ENCODE peak calls at places on chromosome 1, in six cellular contexts. A, G, L, S, R and U are unnamed samples. For H3K4me1, the result is how much of the 10 kb centered on the place peaks cover.

GRCh38 chr1:175287377-175287776 is 94.8 kb upstream of the KIAA0040 start:
- DNase-seq in G (no peak), S (no peak), R (no peak), A (no peak), L (no peak), U (no peak)

GRCh38 chr1:100894622-100895539 is at the start of gene EXTL2:
- DNase-seq in R (peak), S (peak), A (peak), G (peak), L (peak), U (peak)

GRCh38 chr1:94554611-94555010 is 13.1 kb upstream of the F3 start:
- DNase-seq in G (no peak), A (no peak), S (no peak), L (no peak), R (no peak), U (no peak)

GRCh38 chr1:229323885-229324553 is 18.8 kb downstream of the CCSAP start:
- DNase-seq in G (no peak), S (no peak), L (no peak), A (no peak), R (no peak), U (no peak)

GRCh38 chr1:12650001-12650421 is 6.1 kb downstream of the AADACL4 start:
- DNase-seq in A (peak), R (no peak), G (no peak), L (peak), S (no peak), U (no peak)

GRCh38 chr1:117030271-117030877 is 28.8 kb downstream of the CD101 start:
- DNase-seq in R (no peak), G (no peak), S (no peak), A (no peak), L (no peak), U (no peak)

GRCh38 chr1:226419284-226419683 is 11.4 kb upstream of the PARP1 start:
- DNase-seq in A (no peak), S (no peak), R (no peak), L (no peak), G (no peak), U (no peak)

GRCh38 chr1:172906778-172907592 is 143.8 kb downstream of the TNFSF18 start:
- DNase-seq in G (no peak), R (no peak), S (no peak), L (peak), A (peak), U (no peak)

GRCh38 chr1:177600371-177600770 is 369.5 kb downstream of the SEC16B start:
- DNase-seq in A (no peak), R (no peak), S (no peak), L (no peak), G (no peak), U (no peak)

GRCh38 chr1:91406773-91407389 is 2.2 kb upstream of the HFM1 start:
- DNase-seq in L (no peak), A (peak), G (no peak), R (no peak), S (no peak), U (no peak)

GRCh38 chr1:22291057-22291456 is 148.2 kb upstream of the WNT4 start:
- DNase-seq in L (no peak), R (no peak), S (no peak), G (no peak), A (no peak), U (no peak)

GRCh38 chr1:151986501-151987190 is 7.0 kb downstream of the S100A10 start:
- DNase-seq in R (no peak), G (no peak), A (no peak), S (no peak), L (no peak), U (no peak)

GRCh38 chr1:151822404-151822803 is 9.2 kb downstream of the RORC start:
- DNase-seq in G (no peak), A (no peak), S (no peak), R (no peak), L (no peak), U (no peak)

GRCh38 chr1:81032973-81033425 is 767.7 kb upstream of the ADGRL2 start:
- DNase-seq in S (no peak), G (no peak), L (no peak), A (no peak), R (no peak), U (no peak)

GRCh38 chr1:6867688-6868370 is 82.6 kb downstream of the CAMTA1 start:
- DNase-seq in A (no peak), S (peak), R (no peak), G (no peak), L (no peak), U (no peak)

GRCh38 chr1:173608503-173609216 is 5.8 kb upstream of the SLC9C2 start:
- DNase-seq in S (no peak), G (no peak), R (no peak), L (no peak), A (no peak), U (no peak)

GRCh38 chr1:201020040-201020591 is 3.4 kb downstream of the KIF21B start:
- DNase-seq in R (no peak), L (no peak), A (no peak), G (no peak), S (no peak), U (no peak)

GRCh38 chr1:243623831-243624230 is 226.2 kb downstream of the AKT3 start:
- DNase-seq in G (no peak), L (peak), S (no peak), R (no peak), A (peak), U (no peak)

GRCh38 chr1:185835191-185835590 is 101.0 kb downstream of the HMCN1 start:
- DNase-seq in S (no peak), L (no peak), G (no peak), R (no peak), A (no peak), U (no peak)

GRCh38 chr1:54850082-54850730 is 36.8 kb downstream of the DHCR24 start:
- DNase-seq in R (no peak), A (peak), G (no peak), S (no peak), L (peak), U (no peak)

GRCh38 chr1:7783826-7784491 is at the start of gene PER3:
- DNase-seq in S (peak), G (peak), L (peak), R (peak), A (peak), U (peak)

GRCh38 chr1:29183287-29183686 is 1.6 kb upstream of the SRSF4 start:
- DNase-seq in G (no peak), A (no peak), L (no peak), R (no peak), S (no peak), U (no peak)

GRCh38 chr1:196317535-196318522 is 290.4 kb downstream of the KCNT2 start:
- DNase-seq in L (peak), G (no peak), A (peak), S (peak), R (no peak), U (no peak)

GRCh38 chr1:235266325-235266724 is 61.7 kb downstream of the ARID4B start:
- DNase-seq in R (no peak), L (no peak), S (no peak), A (no peak), G (no peak), U (no peak)

GRCh38 chr1:113887776-113888175 is 395 bp upstream of the BCL2L15 start:
- DNase-seq in S (no peak), R (no peak), L (no peak), G (no peak), A (no peak), U (no peak)

GRCh38 chr1:8424539-8425116 is 106.7 kb downstream of the SLC45A1 start:
- DNase-seq in S (peak), L (no peak), G (peak), A (no peak), R (peak), U (no peak)

GRCh38 chr1:158104891-158105290 is 75.8 kb upstream of the CD1D start:
- DNase-seq in G (no peak), L (no peak), R (no peak), A (no peak), S (no peak), U (no peak)

GRCh38 chr1:16971330-16972209 is 8.8 kb downstream of the MFAP2 start:
- DNase-seq in A (no peak), S (no peak), L (peak), G (no peak), R (no peak), U (peak)

GRCh38 chr1:189696297-189696696 is 781.4 kb downstream of the BRINP3 start:
- DNase-seq in A (no peak), G (no peak), L (no peak), S (no peak), R (peak), U (no peak)

GRCh38 chr1:234941711-234942320 is 186.8 kb downstream of the TOMM20 start:
- DNase-seq in R (no peak), A (no peak), L (peak), G (no peak), S (no peak), U (no peak)

GRCh38 chr1:13520985-13521384 is 7.2 kb upstream of the LRRC38 start:
- DNase-seq in A (no peak), L (no peak), R (no peak), G (no peak), S (peak), U (no peak)

GRCh38 chr1:205504311-205505075 is at the start of gene CDK18:
- DNase-seq in L (no peak), S (peak), G (peak), R (peak), A (peak), U (peak)

GRCh38 chr1:41664861-41665640 is 180.6 kb upstream of the EDN2 start:
- DNase-seq in R (no peak), L (peak), A (peak), G (no peak), S (peak), U (no peak)

DNA sequence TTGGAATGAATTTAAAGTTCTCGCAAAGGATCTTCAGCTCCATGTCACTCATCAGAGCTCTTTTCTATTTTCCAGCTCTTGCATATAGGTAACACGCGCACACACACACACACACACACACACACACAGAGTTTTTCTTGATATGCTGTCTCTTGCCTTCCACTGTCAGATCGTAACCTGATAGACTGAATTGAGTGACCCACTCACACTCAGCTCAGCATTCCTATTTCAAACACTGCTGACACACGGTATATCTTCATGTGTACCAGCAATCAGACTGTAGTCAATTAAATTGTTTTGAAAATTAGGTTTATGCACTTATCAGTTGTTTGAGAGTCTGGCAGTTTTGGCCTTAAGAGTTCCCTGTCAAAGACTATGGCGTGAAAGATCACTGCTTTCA is 214.2 kb downstream of the PBX1 start:
- DNase-seq in G (no peak), S (no peak), R (no peak), A (no peak), L (no peak), U (no peak)
- H3K4me1 ChIP-seq in G (half or more), S (under half), R (under half), A (under half), L (under half), U (under half)

GRCh38 chr1:206924549-206925115 is 2.9 kb upstream of the FCMR start:
- DNase-seq in G (no peak), R (no peak), S (no peak), L (no peak), A (no peak), U (no peak)

GRCh38 chr1:206925116-206925736 is 3.5 kb upstream of the FCMR start:
- DNase-seq in R (no peak), S (no peak), A (no peak), L (no peak), G (peak), U (peak)

GRCh38 chr1:206923009-206923960 is 1.5 kb upstream of the FCMR start:
- DNase-seq in R (no peak), G (no peak), A (no peak), S (peak), L (no peak), U (peak)

GRCh38 chr1:206922524-206922923 is 783 bp upstream of the FCMR start:
- DNase-seq in R (no peak), S (no peak), G (no peak), L (no peak), A (no peak), U (no peak)

DNA sequence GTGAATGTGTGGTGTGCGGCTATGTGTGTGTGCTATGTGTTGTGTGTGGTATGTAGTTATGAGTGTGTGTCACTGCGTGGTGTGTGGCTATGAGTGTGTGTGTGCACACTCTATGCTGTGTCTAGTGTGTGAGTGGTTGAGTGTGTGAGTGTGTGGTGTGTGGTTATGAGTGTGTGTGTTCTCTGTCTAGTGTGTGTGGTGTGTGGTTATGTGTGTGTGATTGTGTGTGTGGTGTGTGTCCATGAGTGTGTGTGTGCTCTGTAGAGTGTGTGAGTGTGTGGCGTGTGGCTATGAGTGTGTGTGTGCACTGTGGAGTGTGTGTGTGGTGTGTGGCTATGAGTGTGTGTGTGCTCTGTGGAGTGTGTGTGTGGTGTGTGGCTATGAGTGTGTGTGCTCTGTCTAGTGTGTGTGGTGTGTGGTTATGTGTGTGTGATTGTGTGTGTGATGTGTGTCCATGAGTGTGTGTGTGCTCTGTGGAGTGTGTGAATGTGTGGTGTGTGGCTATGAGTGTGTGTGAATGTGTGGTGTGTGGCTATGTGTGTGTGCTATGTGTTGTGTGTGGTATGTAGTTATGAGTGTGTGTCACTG is 2.3 kb upstream of the FCMR start:
- DNase-seq in L (no peak), A (no peak), G (no peak), R (no peak), S (no peak), U (peak)
- H3K4me3 ChIP-seq in L (no peak), A (no peak), G (no peak), R (no peak), S (no peak), U (no peak)

DNA sequence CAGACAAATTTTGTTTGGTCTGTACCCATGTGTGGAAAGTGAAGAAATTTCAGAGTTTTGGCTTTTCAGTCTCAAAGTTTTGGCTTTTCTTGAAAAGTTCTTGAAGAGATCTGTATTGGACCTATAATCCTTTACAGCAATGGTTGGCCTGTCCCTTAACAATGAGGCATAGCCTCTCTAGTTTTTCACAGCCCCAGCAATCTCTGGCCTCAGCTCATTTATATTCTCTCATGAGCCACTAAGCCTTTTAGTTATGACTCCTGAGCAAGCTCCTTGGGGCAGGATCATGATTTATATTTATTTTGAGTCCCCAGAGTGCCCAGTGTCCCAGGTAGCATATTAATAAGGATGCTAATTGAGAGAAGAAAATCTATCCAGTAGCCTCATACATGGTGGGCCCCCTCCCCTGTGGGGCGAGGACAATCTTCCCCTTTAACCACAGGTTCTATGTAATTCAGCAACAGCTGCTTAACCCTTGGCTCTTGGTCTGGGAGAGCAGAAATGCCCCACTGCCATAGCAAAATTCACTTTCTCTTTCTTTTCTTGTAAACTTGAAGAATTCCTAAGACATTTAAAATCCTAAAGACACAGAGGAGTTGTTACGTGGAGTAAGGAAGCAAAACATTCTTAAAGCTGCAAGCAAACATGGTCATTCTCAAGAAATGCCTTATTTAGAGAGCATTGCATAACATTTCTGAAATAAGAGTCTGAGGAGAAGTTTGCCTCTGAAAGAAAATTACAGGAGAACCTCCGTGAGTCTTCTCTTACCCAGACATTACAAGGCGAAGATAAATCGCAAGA is 6.3 kb downstream of the NGF start:
- DNase-seq in S (no peak), L (no peak), A (peak), G (no peak), R (no peak), U (no peak)
- H3K4me1 ChIP-seq in S (under half), L (under half), A (under half), G (under half), R (under half), U (under half)

GRCh38 chr1:25030674-25031589 is 100.9 kb upstream of the RUNX3 start:
- DNase-seq in S (no peak), R (no peak), G (no peak), A (no peak), L (peak), U (no peak)
- H3K4me3 ChIP-seq in S (no peak), R (no peak), G (no peak), A (no peak), L (no peak), U (no peak)

GRCh38 chr1:63772876-63773275 is 941 bp upstream of the ROR1 start:
- DNase-seq in S (no peak), A (no peak), G (no peak), L (no peak), R (no peak), U (no peak)
- H3K4me1 ChIP-seq in S (under half), A (under half), G (under half), L (under half), R (under half), U (under half)

DNA sequence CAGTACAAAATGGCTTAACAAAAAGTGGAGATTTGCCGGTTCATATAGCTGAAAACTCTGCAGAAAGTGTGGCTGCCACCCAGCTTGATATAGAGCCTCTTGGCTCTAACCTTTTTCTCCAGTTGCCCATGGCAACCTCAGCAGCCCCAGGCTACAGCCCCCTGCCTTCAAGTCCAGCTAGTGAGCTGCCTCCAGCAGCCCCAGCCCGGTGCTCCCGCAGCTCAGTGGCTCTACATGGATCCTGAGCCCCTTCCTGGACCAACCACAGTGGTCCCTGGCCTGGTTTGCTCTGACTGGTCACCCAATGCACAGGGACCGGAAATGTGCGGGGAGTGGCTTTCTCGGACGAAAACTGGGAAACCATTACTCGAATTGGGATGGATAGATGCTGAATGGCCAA is 13.3 kb upstream of the ATF3 start:
- DNase-seq in A (no peak), G (no peak), R (no peak), L (no peak), S (no peak), U (no peak)
- H3K4me3 ChIP-seq in A (no peak), G (no peak), R (no peak), L (no peak), S (no peak), U (no peak)

GRCh38 chr1:39170731-39171375 is 33.6 kb upstream of the MACF1 start:
- DNase-seq in L (no peak), S (peak), A (no peak), G (no peak), R (no peak), U (no peak)
- H3K4me1 ChIP-seq in L (under half), S (half or more), A (under half), G (half or more), R (under half), U (under half)

DNA sequence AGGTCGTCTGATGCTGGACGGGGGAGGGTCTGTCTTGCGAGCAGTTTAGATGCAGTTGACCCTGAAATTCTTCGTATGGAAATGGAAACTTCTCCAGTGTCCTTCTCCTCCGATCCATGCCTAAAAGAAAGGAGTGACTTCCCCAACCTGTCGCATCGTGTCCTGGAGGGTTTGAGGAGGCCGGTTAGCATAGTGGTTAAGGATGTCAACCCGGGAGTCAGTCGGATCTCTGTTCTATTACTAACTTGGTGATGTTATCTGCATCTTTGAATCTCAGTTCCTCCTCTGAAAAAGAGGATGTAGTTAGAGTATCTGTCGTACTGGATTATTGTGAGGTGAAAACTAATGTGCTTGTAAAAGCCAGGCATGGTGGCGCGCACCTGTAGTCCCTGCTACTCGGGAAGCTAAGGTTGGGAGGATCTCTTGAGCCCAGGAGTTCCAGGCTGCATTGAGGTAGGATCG is 700 bp downstream of the ZBTB8B start:
- DNase-seq in G (no peak), S (no peak), R (no peak), L (no peak), A (no peak), U (no peak)
- H3K4me3 ChIP-seq in G (no peak), S (no peak), R (peak), L (peak), A (peak), U (no peak)

DNA sequence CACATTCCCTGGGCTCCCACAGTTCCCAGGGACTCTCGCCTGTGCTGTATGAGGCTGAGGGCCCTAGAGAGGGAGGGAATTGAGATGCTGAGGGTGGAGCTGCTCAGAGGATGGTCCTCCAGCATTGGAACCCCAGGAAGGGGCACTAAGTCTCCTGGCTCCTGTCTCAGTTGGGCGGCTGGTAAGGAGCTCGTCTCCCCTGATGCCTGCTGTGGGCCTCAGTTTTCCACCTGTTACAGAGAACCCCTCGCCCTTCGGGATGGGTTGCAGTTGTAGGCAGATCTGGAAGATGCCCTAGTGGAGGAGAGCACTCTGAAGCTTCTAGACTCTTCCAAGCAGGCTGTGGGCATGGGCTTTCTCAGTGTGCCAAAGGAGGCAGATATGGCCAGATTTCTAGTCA is 647 bp upstream of the MYBPH start:
- DNase-seq in A (no peak), S (no peak), L (no peak), R (no peak), G (no peak), U (no peak)
- H3K4me1 ChIP-seq in A (under half), S (under half), L (under half), R (under half), G (under half), U (under half)

GRCh38 chr1:38029081-38029681 is 16.6 kb downstream of the UTP11 start:
- DNase-seq in R (peak), S (no peak), G (no peak), L (no peak), A (peak), U (no peak)
- H3K4me3 ChIP-seq in R (peak), S (no peak), G (no peak), L (no peak), A (no peak), U (no peak)